ENCODE peak calls at places on chromosomes 4 and X, in four cellular contexts. R is AG08396; S is NCI-H1092; Z is stimulated activated naive B cell treated with anti-CD40 and anti-IgM and Interleukin-4, amounts not matched to agents 10 μg/mL and 1 μg/mL and 100 μg/mL, for 72 hours. U is an unnamed sample.
A peak's percentile ranks its signal among the peaks of the same experiment; 100 is the strongest.

GRCh38 chrX:19646298-19646697 is 131.0 kb upstream of the MAP3K15 start:
- DNase-seq in R (no peak), S (no peak), Z (no peak), U (no peak)

GRCh38 chrX:75276666-75277065 is 2.8 kb downstream of the UPRT start:
- DNase-seq in R (no peak), S (no peak), Z (no peak), U (no peak)

GRCh38 chrX:32825009-32825408 is 386.3 kb downstream of the DMD start:
- DNase-seq in R (no peak), S (no peak), Z (no peak), U (no peak)

GRCh38 chrX:96407043-96407442 is 277.6 kb upstream of the DIAPH2 start:
- DNase-seq in R (peak; percentile 21), S (no peak), Z (no peak), U (no peak)

GRCh38 chr4:71270901-71271300 is 67.9 kb upstream of the SLC4A4 start:
- DNase-seq in R (no peak), S (peak; percentile 20), Z (peak; percentile 1), U (no peak)

GRCh38 chr4:74632634-74633033 is 161.7 kb downstream of the BTC start:
- DNase-seq in R (peak; percentile 14), S (no peak), Z (no peak), U (no peak)

GRCh38 chrX:20742106-20742505 is 475.4 kb upstream of the RPS6KA3 start:
- DNase-seq in R (no peak), S (peak; percentile 93), Z (no peak), U (no peak)

GRCh38 chr4:65645185-65645584 is 25.1 kb downstream of the EPHA5 start:
- DNase-seq in R (no peak), S (no peak), Z (no peak), U (no peak)

GRCh38 chr4:88759039-88759631 is 61.5 kb upstream of the NAP1L5 start:
- DNase-seq in R (no peak), S (peak; percentile 28), Z (no peak), U (no peak)

GRCh38 chr4:139530833-139531427 is 25.1 kb downstream of the SETD7 start:
- DNase-seq in R (peak; percentile 64), S (peak; percentile 39), Z (peak; percentile 8), U (no peak)

GRCh38 chr4:52560844-52561280 is 98.2 kb downstream of the USP46 start:
- DNase-seq in R (no peak), S (no peak), Z (no peak), U (no peak)

GRCh38 chr4:107467461-107467860 is 252.6 kb downstream of the PAPSS1 start:
- DNase-seq in R (no peak), S (no peak), Z (no peak), U (no peak)

GRCh38 chr4:7192252-7193039 is at the start of gene SORCS2:
- DNase-seq in R (peak; percentile 90), S (peak; percentile 73), Z (peak; percentile 20), U (no peak)

GRCh38 chr4:174528226-174528625 is 5.9 kb upstream of the HPGD start:
- DNase-seq in R (no peak), S (no peak), Z (no peak), U (no peak)

GRCh38 chr4:146585761-146586333 is 52.8 kb upstream of the POU4F2 start:
- DNase-seq in R (peak; percentile 22), S (no peak), Z (no peak), U (no peak)

GRCh38 chr4:2254665-2255500 is 7.0 kb downstream of the MXD4 start:
- DNase-seq in R (no peak), S (no peak), Z (no peak), U (no peak)

GRCh38 chr4:147041376-147041775 is 95.7 kb upstream of the TTC29 start:
- DNase-seq in R (no peak), S (no peak), Z (no peak), U (no peak)

GRCh38 chr4:47926667-47927258 is 12.4 kb upstream of the NFXL1 start:
- DNase-seq in R (peak; percentile 51), S (peak; percentile 46), Z (no peak), U (no peak)

GRCh38 chrX:154980330-154981115 is 42.0 kb downstream of the F8 start:
- DNase-seq in R (peak; percentile 45), S (peak; percentile 64), Z (peak; percentile 67), U (peak; percentile 68)

GRCh38 chr4:88963817-88964216 is 93.2 kb downstream of the FAM13A start:
- DNase-seq in R (no peak), S (no peak), Z (no peak), U (no peak)

GRCh38 chr4:1711055-1711905 is 839 bp downstream of the SLBP start:
- DNase-seq in R (peak; percentile 71), S (no peak), Z (no peak), U (no peak)

GRCh38 chr4:145609494-145610427 is 9.4 kb upstream of the MMAA start:
- DNase-seq in R (peak; percentile 53), S (peak; percentile 41), Z (peak; percentile 43), U (peak; percentile 58)

GRCh38 chrX:15960237-15960636 is 105.6 kb upstream of the AP1S2 start:
- DNase-seq in R (no peak), S (no peak), Z (no peak), U (no peak)

GRCh38 chr4:10198365-10198764 is 81.8 kb upstream of the WDR1 start:
- DNase-seq in R (peak; percentile 0), S (no peak), Z (no peak), U (no peak)

GRCh38 chr4:83644677-83645639 is 109.0 kb downstream of the GPAT3 start:
- DNase-seq in R (peak; percentile 40), S (peak; percentile 9), Z (peak; percentile 3), U (peak; percentile 28)

GRCh38 chrX:134013092-134013497 is 27.7 kb upstream of the GPC3 start:
- DNase-seq in R (no peak), S (no peak), Z (no peak), U (no peak)

GRCh38 chr4:144903953-144904711 is 193.9 kb downstream of the ANAPC10 start:
- DNase-seq in R (no peak), S (no peak), Z (no peak), U (no peak)

GRCh38 chr4:68906238-68907137 is 45.1 kb downstream of the UGT2A3 start:
- DNase-seq in R (no peak), S (no peak), Z (no peak), U (no peak)

GRCh38 chr4:101954351-101954750 is 163.8 kb downstream of the BANK1 start:
- DNase-seq in R (no peak), S (no peak), Z (no peak), U (no peak)

GRCh38 chr4:37715889-37716402 is 29.8 kb upstream of the RELL1 start:
- DNase-seq in R (no peak), S (no peak), Z (peak; percentile 5), U (peak; percentile 43)

GRCh38 chr4:122715221-122715620 is 17.3 kb upstream of the BBS12 start:
- DNase-seq in R (no peak), S (no peak), Z (no peak), U (no peak)

U was measured in GM12878.